ENCODE peak calls at places on chromosome 14, in five cellular contexts. H is K562, L is HepG2, J is GM12878, W is upper lobe of left lung. V is an unnamed sample.

GRCh38 chr14:97603201-97603600 is 806.0 kb downstream of the VRK1 start:
- ATAC-seq in H (no peak), L (no peak), J (no peak), W (no peak), V (no peak)

GRCh38 chr14:31717294-31718085 is 156.3 kb downstream of the NUBPL start:
- ATAC-seq in H (no peak), L (peak), J (no peak), W (no peak), V (no peak)

GRCh38 chr14:32731249-32731648 is 207.4 kb upstream of the NPAS3 start:
- ATAC-seq in H (no peak), L (no peak), J (no peak), W (no peak), V (no peak)

GRCh38 chr14:35355981-35356839 is 48.3 kb downstream of the NFKBIA start:
- ATAC-seq in H (peak), L (peak), J (peak), W (peak), V (no peak)

GRCh38 chr14:63647696-63648410 is 6.2 kb upstream of the WDR89 start:
- ATAC-seq in H (no peak), L (no peak), J (peak), W (peak), V (no peak)

GRCh38 chr14:32049361-32050103 is 27.6 kb upstream of the ARHGAP5 start:
- ATAC-seq in H (no peak), L (peak), J (peak), W (no peak), V (no peak)

GRCh38 chr14:77549451-77549850 is 50.8 kb upstream of the ISM2 start:
- ATAC-seq in H (no peak), L (no peak), J (no peak), W (no peak), V (no peak)

GRCh38 chr14:37598085-37598972 is 2.9 kb downstream of the TTC6 start:
- ATAC-seq in H (no peak), L (no peak), J (no peak), W (peak), V (no peak)

GRCh38 chr14:31998220-31998559 is 78.9 kb upstream of the ARHGAP5 start:
- ATAC-seq in H (no peak), L (peak), J (no peak), W (no peak), V (peak)

GRCh38 chr14:63470877-63471565 is 72.2 kb downstream of the PPP2R5E start:
- ATAC-seq in H (no peak), L (peak), J (peak), W (peak), V (peak)

GRCh38 chr14:87156878-87157277 is 836.1 kb downstream of the GALC start:
- ATAC-seq in H (no peak), L (no peak), J (no peak), W (no peak), V (no peak)

GRCh38 chr14:73422515-73422914 is 35.8 kb downstream of the NUMB start:
- ATAC-seq in H (peak), L (no peak), J (no peak), W (no peak), V (no peak)

GRCh38 chr14:73662439-73663056 is 17.8 kb downstream of the DNAL1 start:
- ATAC-seq in H (peak), L (peak), J (no peak), W (no peak), V (peak)

GRCh38 chr14:70803321-70804110 is 5.8 kb downstream of the MAP3K9 start:
- ATAC-seq in H (no peak), L (no peak), J (peak), W (no peak), V (no peak)

GRCh38 chr14:98984719-98985041 is 287.3 kb downstream of the BCL11B start:
- ATAC-seq in H (peak), L (no peak), J (no peak), W (peak), V (no peak)

GRCh38 chr14:60713513-60713912 is 10.6 kb downstream of the SIX4 start:
- ATAC-seq in H (peak), L (no peak), J (no peak), W (no peak), V (no peak)

GRCh38 chr14:76699901-76700590 is 61.2 kb upstream of the VASH1 start:
- ATAC-seq in H (no peak), L (no peak), J (no peak), W (no peak), V (no peak)

GRCh38 chr14:36057452-36058142 is 118.9 kb downstream of the PTCSC3 start:
- ATAC-seq in H (no peak), L (no peak), J (no peak), W (peak), V (no peak)

GRCh38 chr14:28143340-28143739 is 623.2 kb upstream of the FOXG1 start:
- ATAC-seq in H (no peak), L (no peak), J (no peak), W (no peak), V (no peak)

GRCh38 chr14:74838141-74838540 is 37.8 kb downstream of the PROX2 start:
- ATAC-seq in H (no peak), L (no peak), J (no peak), W (no peak), V (no peak)

GRCh38 chr14:61621444-61621843 is 73.9 kb upstream of the HIF1A start:
- ATAC-seq in H (no peak), L (no peak), J (peak), W (no peak), V (no peak)

GRCh38 chr14:104722938-104723650 is 935 bp upstream of the ADSS1 start:
- ATAC-seq in H (no peak), L (no peak), J (peak), W (no peak), V (no peak)

GRCh38 chr14:96554315-96554910 is 52.2 kb downstream of the PAPOLA start:
- ATAC-seq in H (no peak), L (no peak), J (no peak), W (no peak), V (no peak)

GRCh38 chr14:50892255-50892654 is 20.4 kb downstream of the ABHD12B start:
- ATAC-seq in H (no peak), L (peak), J (no peak), W (no peak), V (no peak)

GRCh38 chr14:34833545-34834523 is 41.3 kb downstream of the BAZ1A start:
- ATAC-seq in H (no peak), L (no peak), J (peak), W (peak), V (no peak)

GRCh38 chr14:69312608-69313007 is 52.6 kb downstream of the GALNT16 start:
- ATAC-seq in H (no peak), L (no peak), J (no peak), W (no peak), V (no peak)

GRCh38 chr14:91387996-91388395 is 29.6 kb downstream of the CCDC88C start:
- ATAC-seq in H (no peak), L (no peak), J (no peak), W (no peak), V (no peak)

GRCh38 chr14:24259282-24260025 is 3.5 kb downstream of the TGM1 start:
- ATAC-seq in H (no peak), L (no peak), J (no peak), W (peak), V (no peak)

GRCh38 chr14:64510825-64511679 is 6.5 kb downstream of the ZBTB1 start:
- ATAC-seq in H (peak), L (peak), J (peak), W (peak), V (peak)

GRCh38 chr14:76876076-76876475 is 49.9 kb downstream of the LRRC74A start:
- ATAC-seq in H (peak), L (peak), J (peak), W (peak), V (peak)

GRCh38 chr14:50792058-50792477 is 38.9 kb downstream of the NIN start:
- ATAC-seq in H (no peak), L (no peak), J (peak), W (no peak), V (no peak)

GRCh38 chr14:68191567-68192321 is 372.2 kb downstream of the RAD51B start:
- ATAC-seq in H (no peak), L (peak), J (peak), W (peak), V (peak)
- TF ChIP-seq EP300 in H (no peak), L (peak), J (no peak), W (no peak), V (no peak)

DNA sequence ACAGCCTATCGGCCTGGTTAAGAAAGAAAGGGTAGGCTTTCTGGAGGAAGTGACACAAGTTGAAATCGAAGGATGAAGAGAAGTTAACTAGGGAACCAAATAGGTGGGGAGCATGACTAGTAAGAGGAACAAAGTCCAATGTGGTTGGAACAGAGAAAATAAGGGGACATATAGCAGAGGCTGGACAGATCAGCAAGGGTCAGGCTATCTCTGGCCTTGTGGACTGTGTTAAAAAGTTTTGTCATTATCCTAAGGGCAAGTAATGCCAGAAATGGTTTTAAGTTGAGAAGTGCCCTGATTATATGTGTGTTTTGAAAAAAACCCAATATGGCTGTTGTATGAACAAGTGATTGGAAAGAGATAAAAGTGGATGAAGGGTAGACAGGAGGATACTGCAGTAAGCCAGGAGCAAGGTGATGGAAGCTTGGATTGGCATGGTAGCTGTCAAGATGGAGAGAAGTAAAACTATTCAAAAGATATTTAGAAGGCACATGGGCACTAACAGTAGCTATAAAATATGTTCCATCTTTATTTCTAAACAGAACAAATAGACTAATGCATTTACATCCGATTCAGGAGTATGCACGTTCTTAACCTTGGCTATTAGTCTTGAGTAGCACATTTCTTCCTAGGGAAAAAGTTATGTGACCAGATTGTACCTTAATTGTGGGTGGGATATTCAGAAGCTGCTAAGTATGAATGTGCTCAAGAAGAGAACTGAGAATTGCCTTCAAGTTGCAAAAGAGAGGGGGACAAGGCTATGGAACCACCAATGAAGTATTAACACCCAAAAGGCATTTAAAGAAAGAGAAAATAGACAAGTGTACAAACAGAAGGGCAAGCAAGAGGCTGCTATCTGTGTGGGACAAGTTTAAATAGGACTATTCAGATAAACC is 46.8 kb upstream of the OR5AU1 start:
- ATAC-seq in H (no peak), L (peak), J (no peak), W (no peak), V (no peak)
- TF ChIP-seq POLR2AphosphoS5 in H (peak), L (no peak), J (no peak), W (no peak), V (no peak)

GRCh38 chr14:89542768-89543419 is 125.9 kb upstream of the FOXN3 start:
- ATAC-seq in H (no peak), L (no peak), J (no peak), W (no peak), V (no peak)

GRCh38 chr14:89540830-89541470 is 123.9 kb upstream of the FOXN3 start:
- ATAC-seq in H (no peak), L (no peak), J (no peak), W (no peak), V (no peak)

GRCh38 chr14:89544636-89545301 is 127.7 kb upstream of the FOXN3 start:
- ATAC-seq in H (no peak), L (peak), J (no peak), W (peak), V (no peak)

GRCh38 chr14:89540009-89540829 is 123.2 kb upstream of the FOXN3 start:
- ATAC-seq in H (no peak), L (peak), J (no peak), W (no peak), V (no peak)

GRCh38 chr14:89543420-89543790 is 126.4 kb upstream of the FOXN3 start:
- ATAC-seq in H (no peak), L (no peak), J (no peak), W (no peak), V (no peak)
- TF ChIP-seq EP300 in H (no peak), L (no peak), J (no peak), W (no peak), V (no peak)

GRCh38 chr14:94450722-94451090 is 1.9 kb downstream of the SERPINA11 start:
- ATAC-seq in H (no peak), L (peak), J (no peak), W (no peak), V (no peak)

GRCh38 chr14:94449930-94450329 is 2.7 kb downstream of the SERPINA11 start:
- ATAC-seq in H (no peak), L (no peak), J (no peak), W (no peak), V (no peak)

GRCh38 chr14:94446126-94446525 is 6.5 kb downstream of the SERPINA11 start:
- ATAC-seq in H (no peak), L (no peak), J (no peak), W (no peak), V (no peak)

GRCh38 chr14:94447206-94447605 is 5.4 kb downstream of the SERPINA11 start:
- ATAC-seq in H (no peak), L (no peak), J (no peak), W (no peak), V (no peak)

DNA sequence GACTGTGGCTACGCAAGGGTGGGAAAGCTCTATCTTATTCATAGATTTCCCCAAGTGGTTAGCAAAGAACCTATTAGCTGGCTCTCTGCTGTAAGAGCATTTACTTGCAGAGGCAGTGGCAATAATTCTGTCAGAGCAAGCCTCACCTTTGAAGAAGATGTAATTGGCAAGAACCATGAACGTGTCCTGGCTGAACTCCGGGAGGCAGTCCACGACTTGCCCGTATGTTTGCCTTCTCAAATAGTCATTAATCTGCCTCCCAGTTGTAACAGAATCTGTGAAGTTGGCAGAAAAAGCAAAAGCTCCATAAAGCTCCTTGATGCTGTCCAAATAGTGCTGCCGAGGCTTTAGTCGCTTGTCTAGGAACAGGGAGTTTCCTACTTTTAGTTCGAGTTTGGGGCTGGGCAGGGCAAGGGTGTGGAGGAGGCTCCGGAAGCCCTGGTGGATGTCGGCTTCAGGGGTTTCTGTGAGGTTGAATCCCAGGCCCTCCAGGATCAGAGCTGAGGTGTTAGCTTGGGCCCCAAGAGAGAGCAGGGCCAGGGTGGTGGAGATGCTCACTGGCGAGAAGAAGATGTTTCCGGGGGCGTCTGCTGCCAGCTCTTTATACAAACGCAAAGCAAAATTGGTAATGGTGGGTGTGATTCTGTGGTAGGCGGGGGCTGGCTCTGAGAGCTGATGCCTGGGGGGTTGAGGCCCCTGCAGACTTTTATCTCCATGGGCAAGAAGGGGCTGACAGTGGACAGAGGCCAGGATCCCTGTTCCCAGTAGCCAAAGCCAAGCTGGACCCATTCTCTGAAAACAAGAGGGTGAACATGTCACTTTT is 4.4 kb downstream of the SERPINA11 start:
- ATAC-seq in H (no peak), L (no peak), J (no peak), W (no peak), V (no peak)
- TF ChIP-seq POLR2AphosphoS5 in H (no peak), L (no peak), J (no peak), W (no peak), V (no peak)

DNA sequence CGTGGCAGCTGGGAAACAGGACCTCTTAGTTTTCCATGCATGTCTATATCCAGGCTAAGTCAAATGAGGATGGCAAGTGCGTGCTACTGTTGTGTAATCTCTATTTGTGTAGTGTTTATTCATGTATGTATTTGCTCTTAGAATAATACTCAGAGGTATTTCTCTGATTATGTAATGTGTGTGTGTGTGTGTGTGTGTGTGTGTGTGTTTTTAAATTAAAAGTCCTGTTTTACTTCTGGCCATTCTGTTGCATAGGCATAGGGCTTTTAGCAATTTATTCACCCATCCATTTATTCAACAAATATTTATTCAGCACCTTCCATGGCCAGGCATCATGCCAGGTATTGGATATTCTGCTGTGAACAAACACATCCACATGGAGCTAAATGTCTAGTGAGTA is 63.5 kb downstream of the PELI2 start:
- ATAC-seq in H (no peak), L (no peak), J (no peak), W (peak), V (no peak)
- TF ChIP-seq EP300 in H (no peak), L (no peak), J (no peak), W (no peak), V (no peak)

GRCh38 chr14:22882064-22882463 is 958 bp upstream of the REM2 start:
- ATAC-seq in H (no peak), L (no peak), J (no peak), W (no peak), V (no peak)
- TF ChIP-seq POLR2AphosphoS5 in H (no peak), L (no peak), J (no peak), W (no peak), V (no peak)

DNA sequence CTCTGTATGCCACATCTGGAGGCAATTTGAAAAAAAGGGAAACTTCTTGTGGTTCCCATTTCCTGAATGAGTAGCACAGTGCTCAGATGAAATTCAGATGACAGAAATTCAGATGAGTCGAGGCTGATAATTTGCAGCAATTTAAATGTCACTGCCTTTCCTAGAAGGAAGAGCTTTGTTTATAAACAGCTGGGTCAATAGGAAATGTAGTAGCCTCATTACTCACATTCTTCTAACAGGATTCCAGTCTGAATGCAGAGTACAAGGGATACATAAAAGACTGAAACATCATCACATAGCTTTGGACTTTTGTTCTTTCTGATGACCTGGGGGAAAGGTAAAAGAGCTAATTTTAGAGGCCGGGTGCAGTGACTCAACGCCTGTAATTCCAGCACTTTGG is 11.3 kb upstream of the DACT1 start:
- ATAC-seq in H (no peak), L (no peak), J (no peak), W (no peak), V (no peak)
- TF ChIP-seq EP300 in H (no peak), L (no peak), J (no peak), W (no peak), V (no peak)

DNA sequence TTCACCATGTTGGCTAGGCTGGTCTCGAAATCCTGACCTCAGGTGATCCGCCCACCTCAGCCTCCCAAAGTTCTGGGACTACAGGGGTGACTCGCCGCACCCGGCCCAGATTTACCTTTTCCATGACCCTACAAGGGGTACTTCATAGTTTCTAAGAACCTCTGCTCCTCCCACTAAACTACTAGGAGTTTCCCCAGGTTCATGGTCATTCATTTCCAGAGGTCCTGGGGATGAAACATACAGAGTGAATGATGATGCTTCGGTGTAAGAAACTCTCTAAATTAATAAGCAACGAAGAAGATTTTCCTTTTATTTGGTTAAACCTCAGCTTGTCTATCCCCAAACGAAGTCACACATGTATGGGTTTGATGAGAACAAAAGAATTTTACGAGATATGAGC is 56.9 kb downstream of the AMN start:
- ATAC-seq in H (no peak), L (no peak), J (no peak), W (no peak), V (no peak)
- TF ChIP-seq POLR2AphosphoS5 in H (no peak), L (no peak), J (no peak), W (no peak), V (no peak)

DNA sequence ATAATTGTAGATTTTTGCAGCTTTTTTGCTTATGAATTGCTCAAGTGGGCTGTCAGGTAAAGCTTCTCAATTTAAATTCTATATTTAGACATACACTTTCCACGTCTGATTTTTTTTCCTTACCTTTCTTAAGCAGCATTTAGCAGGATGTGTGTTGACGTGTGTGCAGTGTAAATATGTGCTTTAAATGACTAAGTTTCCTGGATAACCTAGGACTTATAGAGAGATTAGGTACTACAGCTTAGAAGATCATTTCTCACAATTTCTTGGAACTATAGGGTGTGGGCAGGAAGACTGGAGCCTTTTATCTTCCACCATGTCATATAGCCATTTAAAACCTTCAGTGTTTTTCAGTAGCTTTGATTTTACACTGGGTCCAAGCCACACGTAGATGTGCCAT is 263.5 kb downstream of the NOVA1 start:
- ATAC-seq in H (no peak), L (no peak), J (no peak), W (no peak), V (no peak)
- TF ChIP-seq EP300 in H (no peak), L (no peak), J (no peak), W (no peak), V (no peak)

V was measured in gastroesophageal sphincter.